ENCODE peak calls at places on chromosome 3, in six cellular contexts. One of them, this sample, is unnamed.

GRCh38 chr3:90062631-90063200 is 955.3 kb downstream of the EPHA3 start:
- DNase-seq in left ventricle myocardium inferior: no peak
- DNase-seq in astrocyte of the cerebellum: no peak
- DNase-seq in heart right ventricle: no peak
- DNase-seq in MM.1S: no peak
- DNase-seq in brain microvascular endothelial cell: no peak
- DNase-seq in this sample: no peak

GRCh38 chr3:38099518-38099917 is 37.4 kb downstream of the ACAA1 start:
- DNase-seq in left ventricle myocardium inferior: no peak
- DNase-seq in astrocyte of the cerebellum: no peak
- DNase-seq in heart right ventricle: no peak
- DNase-seq in MM.1S: no peak
- DNase-seq in brain microvascular endothelial cell: no peak
- DNase-seq in this sample: no peak

GRCh38 chr3:189842681-189843602 is 211.8 kb downstream of the TP63 start:
- DNase-seq in left ventricle myocardium inferior: no peak
- DNase-seq in astrocyte of the cerebellum: no peak
- DNase-seq in heart right ventricle: no peak
- DNase-seq in MM.1S: no peak
- DNase-seq in brain microvascular endothelial cell: no peak
- DNase-seq in this sample: no peak

GRCh38 chr3:186596568-186597287 is 16.1 kb upstream of the AHSG start:
- DNase-seq in left ventricle myocardium inferior: no peak
- DNase-seq in astrocyte of the cerebellum: no peak
- DNase-seq in heart right ventricle: no peak
- DNase-seq in MM.1S: no peak
- DNase-seq in brain microvascular endothelial cell: no peak
- DNase-seq in this sample: no peak

GRCh38 chr3:105355355-105356063 is 11.2 kb upstream of the ALCAM start:
- DNase-seq in left ventricle myocardium inferior: no peak
- DNase-seq in astrocyte of the cerebellum: no peak
- DNase-seq in heart right ventricle: no peak
- DNase-seq in MM.1S: no peak
- DNase-seq in brain microvascular endothelial cell: no peak
- DNase-seq in this sample: peak

GRCh38 chr3:189563841-189564563 is 67.2 kb upstream of the TP63 start:
- DNase-seq in left ventricle myocardium inferior: no peak
- DNase-seq in astrocyte of the cerebellum: peak
- DNase-seq in heart right ventricle: no peak
- DNase-seq in MM.1S: peak
- DNase-seq in brain microvascular endothelial cell: peak
- DNase-seq in this sample: peak

GRCh38 chr3:52848617-52849016 is 13.8 kb upstream of the MUSTN1 start:
- DNase-seq in left ventricle myocardium inferior: no peak
- DNase-seq in astrocyte of the cerebellum: peak
- DNase-seq in heart right ventricle: no peak
- DNase-seq in MM.1S: no peak
- DNase-seq in brain microvascular endothelial cell: peak
- DNase-seq in this sample: peak

GRCh38 chr3:72082121-72082715 is 297.3 kb upstream of the PROK2 start:
- DNase-seq in left ventricle myocardium inferior: no peak
- DNase-seq in astrocyte of the cerebellum: no peak
- DNase-seq in heart right ventricle: no peak
- DNase-seq in MM.1S: peak
- DNase-seq in brain microvascular endothelial cell: no peak
- DNase-seq in this sample: no peak

GRCh38 chr3:32452009-32452408 is 50.6 kb downstream of the CMTM6 start:
- DNase-seq in left ventricle myocardium inferior: no peak
- DNase-seq in astrocyte of the cerebellum: no peak
- DNase-seq in heart right ventricle: no peak
- DNase-seq in MM.1S: no peak
- DNase-seq in brain microvascular endothelial cell: no peak
- DNase-seq in this sample: no peak

GRCh38 chr3:128133273-128133883 is 9.8 kb upstream of the RUVBL1 start:
- DNase-seq in left ventricle myocardium inferior: no peak
- DNase-seq in astrocyte of the cerebellum: no peak
- DNase-seq in heart right ventricle: no peak
- DNase-seq in MM.1S: peak
- DNase-seq in brain microvascular endothelial cell: peak
- DNase-seq in this sample: peak

GRCh38 chr3:49172616-49173041 is 1.2 kb downstream of the KLHDC8B start:
- DNase-seq in left ventricle myocardium inferior: no peak
- DNase-seq in astrocyte of the cerebellum: no peak
- DNase-seq in heart right ventricle: peak
- DNase-seq in MM.1S: no peak
- DNase-seq in brain microvascular endothelial cell: no peak
- DNase-seq in this sample: no peak

GRCh38 chr3:49173116-49173791 is 1.9 kb downstream of the KLHDC8B start:
- DNase-seq in left ventricle myocardium inferior: peak
- DNase-seq in astrocyte of the cerebellum: no peak
- DNase-seq in heart right ventricle: peak
- DNase-seq in MM.1S: no peak
- DNase-seq in brain microvascular endothelial cell: peak
- DNase-seq in this sample: no peak

GRCh38 chr3:49171119-49171774 is at the start of gene KLHDC8B:
- DNase-seq in left ventricle myocardium inferior: peak
- DNase-seq in astrocyte of the cerebellum: peak
- DNase-seq in heart right ventricle: peak
- DNase-seq in MM.1S: peak
- DNase-seq in brain microvascular endothelial cell: peak
- DNase-seq in this sample: peak

GRCh38 chr3:49170744-49171118 is 667 bp upstream of the KLHDC8B start:
- DNase-seq in left ventricle myocardium inferior: no peak
- DNase-seq in astrocyte of the cerebellum: no peak
- DNase-seq in heart right ventricle: no peak
- DNase-seq in MM.1S: no peak
- DNase-seq in brain microvascular endothelial cell: no peak
- DNase-seq in this sample: no peak

GRCh38 chr3:49171775-49172500 is 540 bp downstream of the KLHDC8B start:
- DNase-seq in left ventricle myocardium inferior: no peak
- DNase-seq in astrocyte of the cerebellum: no peak
- DNase-seq in heart right ventricle: no peak
- DNase-seq in MM.1S: no peak
- DNase-seq in brain microvascular endothelial cell: no peak
- DNase-seq in this sample: no peak
- H3K4me3 ChIP-seq in left ventricle myocardium inferior: peak
- H3K4me3 ChIP-seq in astrocyte of the cerebellum: peak
- H3K4me3 ChIP-seq in heart right ventricle: peak
- H3K4me3 ChIP-seq in MM.1S: peak
- H3K4me3 ChIP-seq in brain microvascular endothelial cell: peak
- H3K4me3 ChIP-seq in this sample: peak

GRCh38 chr3:42063886-42064285 is 27.3 kb upstream of the TRAK1 start:
- DNase-seq in left ventricle myocardium inferior: no peak
- DNase-seq in astrocyte of the cerebellum: no peak
- DNase-seq in heart right ventricle: no peak
- DNase-seq in MM.1S: no peak
- DNase-seq in brain microvascular endothelial cell: peak
- DNase-seq in this sample: peak
- TF ChIP-seq CTCF in left ventricle myocardium inferior: no peak
- TF ChIP-seq CTCF in astrocyte of the cerebellum: no peak
- TF ChIP-seq CTCF in heart right ventricle: no peak
- TF ChIP-seq CTCF in MM.1S: no peak
- TF ChIP-seq CTCF in brain microvascular endothelial cell: no peak
- TF ChIP-seq CTCF in this sample: no peak

GRCh38 chr3:144590854-144591253 is 619.2 kb downstream of the DIPK2A start:
- DNase-seq in left ventricle myocardium inferior: no peak
- DNase-seq in astrocyte of the cerebellum: peak
- DNase-seq in heart right ventricle: no peak
- DNase-seq in MM.1S: no peak
- DNase-seq in brain microvascular endothelial cell: peak
- DNase-seq in this sample: peak
- H3K4me3 ChIP-seq in left ventricle myocardium inferior: no peak
- H3K4me3 ChIP-seq in astrocyte of the cerebellum: no peak
- H3K4me3 ChIP-seq in heart right ventricle: no peak
- H3K4me3 ChIP-seq in MM.1S: no peak
- H3K4me3 ChIP-seq in brain microvascular endothelial cell: no peak
- H3K4me3 ChIP-seq in this sample: no peak

DNA sequence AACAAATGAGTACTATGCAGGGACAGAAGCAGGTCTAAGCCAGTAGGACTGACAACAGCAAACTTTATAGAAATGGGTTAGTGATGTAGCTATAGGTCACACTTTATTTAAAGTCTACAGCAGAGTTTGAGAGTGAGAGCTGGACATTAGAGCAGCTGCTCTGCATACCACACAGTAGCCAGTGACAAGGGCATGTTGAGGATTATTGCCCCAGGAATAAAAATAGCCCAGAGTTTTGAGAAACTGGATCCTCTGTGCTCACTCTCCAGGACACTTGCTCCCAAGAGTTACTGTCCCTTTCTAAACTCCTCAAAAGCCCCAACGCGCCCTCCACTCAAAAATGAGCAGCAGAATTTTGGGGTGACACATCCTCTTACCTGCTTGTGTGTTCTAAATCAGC is 21.1 kb downstream of the LRTM1 start:
- DNase-seq in left ventricle myocardium inferior: no peak
- DNase-seq in astrocyte of the cerebellum: no peak
- DNase-seq in heart right ventricle: no peak
- DNase-seq in MM.1S: no peak
- DNase-seq in brain microvascular endothelial cell: no peak
- DNase-seq in this sample: no peak
- TF ChIP-seq CTCF in left ventricle myocardium inferior: no peak
- TF ChIP-seq CTCF in astrocyte of the cerebellum: no peak
- TF ChIP-seq CTCF in heart right ventricle: no peak
- TF ChIP-seq CTCF in MM.1S: no peak
- TF ChIP-seq CTCF in brain microvascular endothelial cell: no peak
- TF ChIP-seq CTCF in this sample: no peak

GRCh38 chr3:39323454-39323853 is 6.1 kb upstream of the CCR8 start:
- DNase-seq in left ventricle myocardium inferior: no peak
- DNase-seq in astrocyte of the cerebellum: no peak
- DNase-seq in heart right ventricle: no peak
- DNase-seq in MM.1S: no peak
- DNase-seq in brain microvascular endothelial cell: no peak
- DNase-seq in this sample: no peak
- H3K4me3 ChIP-seq in left ventricle myocardium inferior: no peak
- H3K4me3 ChIP-seq in astrocyte of the cerebellum: no peak
- H3K4me3 ChIP-seq in heart right ventricle: no peak
- H3K4me3 ChIP-seq in MM.1S: no peak
- H3K4me3 ChIP-seq in brain microvascular endothelial cell: no peak
- H3K4me3 ChIP-seq in this sample: no peak

GRCh38 chr3:123061856-123062255 is 5.0 kb upstream of the PDIA5 start:
- DNase-seq in left ventricle myocardium inferior: no peak
- DNase-seq in astrocyte of the cerebellum: no peak
- DNase-seq in heart right ventricle: no peak
- DNase-seq in MM.1S: no peak
- DNase-seq in brain microvascular endothelial cell: no peak
- DNase-seq in this sample: no peak

GRCh38 chr3:123058505-123058904 is 8.3 kb upstream of the PDIA5 start:
- DNase-seq in left ventricle myocardium inferior: no peak
- DNase-seq in astrocyte of the cerebellum: no peak
- DNase-seq in heart right ventricle: no peak
- DNase-seq in MM.1S: no peak
- DNase-seq in brain microvascular endothelial cell: no peak
- DNase-seq in this sample: no peak

GRCh38 chr3:123063034-123063433 is 3.8 kb upstream of the PDIA5 start:
- DNase-seq in left ventricle myocardium inferior: no peak
- DNase-seq in astrocyte of the cerebellum: no peak
- DNase-seq in heart right ventricle: no peak
- DNase-seq in MM.1S: no peak
- DNase-seq in brain microvascular endothelial cell: no peak
- DNase-seq in this sample: no peak

GRCh38 chr3:123064506-123064905 is 2.3 kb upstream of the PDIA5 start:
- DNase-seq in left ventricle myocardium inferior: no peak
- DNase-seq in astrocyte of the cerebellum: no peak
- DNase-seq in heart right ventricle: no peak
- DNase-seq in MM.1S: no peak
- DNase-seq in brain microvascular endothelial cell: no peak
- DNase-seq in this sample: no peak

GRCh38 chr3:123060054-123060453 is 6.8 kb upstream of the PDIA5 start:
- DNase-seq in left ventricle myocardium inferior: no peak
- DNase-seq in astrocyte of the cerebellum: no peak
- DNase-seq in heart right ventricle: no peak
- DNase-seq in MM.1S: no peak
- DNase-seq in brain microvascular endothelial cell: no peak
- DNase-seq in this sample: no peak
- TF ChIP-seq CTCF in left ventricle myocardium inferior: no peak
- TF ChIP-seq CTCF in astrocyte of the cerebellum: no peak
- TF ChIP-seq CTCF in heart right ventricle: no peak
- TF ChIP-seq CTCF in MM.1S: no peak
- TF ChIP-seq CTCF in brain microvascular endothelial cell: no peak
- TF ChIP-seq CTCF in this sample: no peak

GRCh38 chr3:71064288-71064975 is 519.1 kb downstream of the FOXP1 start:
- DNase-seq in left ventricle myocardium inferior: no peak
- DNase-seq in astrocyte of the cerebellum: no peak
- DNase-seq in heart right ventricle: no peak
- DNase-seq in MM.1S: peak
- DNase-seq in brain microvascular endothelial cell: peak
- DNase-seq in this sample: peak

GRCh38 chr3:71066356-71066755 is 517.2 kb downstream of the FOXP1 start:
- DNase-seq in left ventricle myocardium inferior: no peak
- DNase-seq in astrocyte of the cerebellum: no peak
- DNase-seq in heart right ventricle: peak
- DNase-seq in MM.1S: no peak
- DNase-seq in brain microvascular endothelial cell: no peak
- DNase-seq in this sample: no peak

GRCh38 chr3:71066849-71067261 is 516.7 kb downstream of the FOXP1 start:
- DNase-seq in left ventricle myocardium inferior: no peak
- DNase-seq in astrocyte of the cerebellum: no peak
- DNase-seq in heart right ventricle: no peak
- DNase-seq in MM.1S: no peak
- DNase-seq in brain microvascular endothelial cell: peak
- DNase-seq in this sample: no peak

GRCh38 chr3:71064976-71065763 is 518.4 kb downstream of the FOXP1 start:
- DNase-seq in left ventricle myocardium inferior: peak
- DNase-seq in astrocyte of the cerebellum: no peak
- DNase-seq in heart right ventricle: peak
- DNase-seq in MM.1S: peak
- DNase-seq in brain microvascular endothelial cell: peak
- DNase-seq in this sample: no peak

DNA sequence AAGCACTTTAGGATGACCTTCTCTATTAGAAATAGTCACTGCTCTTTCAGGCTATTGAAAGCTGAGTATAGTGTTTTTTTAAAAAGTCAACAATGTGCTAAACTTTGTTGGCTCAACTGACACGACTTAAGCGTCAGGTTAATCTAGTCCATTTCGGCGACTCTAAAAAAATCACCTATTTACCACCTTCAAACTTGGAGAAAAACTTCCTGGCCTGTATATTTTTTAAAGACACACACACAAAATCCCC is 517.8 kb downstream of the FOXP1 start:
- DNase-seq in left ventricle myocardium inferior: no peak
- DNase-seq in astrocyte of the cerebellum: no peak
- DNase-seq in heart right ventricle: no peak
- DNase-seq in MM.1S: no peak
- DNase-seq in brain microvascular endothelial cell: no peak
- DNase-seq in this sample: no peak
- H3K4me3 ChIP-seq in left ventricle myocardium inferior: peak
- H3K4me3 ChIP-seq in astrocyte of the cerebellum: peak
- H3K4me3 ChIP-seq in heart right ventricle: peak
- H3K4me3 ChIP-seq in MM.1S: peak
- H3K4me3 ChIP-seq in brain microvascular endothelial cell: peak
- H3K4me3 ChIP-seq in this sample: peak